ENCODE peak calls at places on chromosomes 13 and 19, in six cellular contexts. One of them, this sample, is unnamed.

GRCh38 chr19:21126078-21126477 is 15.8 kb upstream of the ZNF431 start:
- DNase-seq in dorsolateral prefrontal cortex: no peak
- DNase-seq in osteocyte: no peak
- DNase-seq in CD4-positive, alpha-beta T cell: no peak
- DNase-seq in AG04450: no peak
- DNase-seq in mammary epithelial cell: no peak
- DNase-seq in this sample: no peak

GRCh38 chr13:74870865-74871264 is 611.1 kb downstream of the TBC1D4 start:
- DNase-seq in dorsolateral prefrontal cortex: no peak
- DNase-seq in osteocyte: no peak
- DNase-seq in CD4-positive, alpha-beta T cell: no peak
- DNase-seq in AG04450: no peak
- DNase-seq in mammary epithelial cell: peak
- DNase-seq in this sample: no peak

GRCh38 chr19:2627319-2627829 is 75.1 kb downstream of the GNG7 start:
- DNase-seq in dorsolateral prefrontal cortex: peak
- DNase-seq in osteocyte: peak
- DNase-seq in CD4-positive, alpha-beta T cell: no peak
- DNase-seq in AG04450: peak
- DNase-seq in mammary epithelial cell: peak
- DNase-seq in this sample: no peak

GRCh38 chr19:3544742-3545668 is 6.0 kb downstream of the TEKTIP1 start:
- DNase-seq in dorsolateral prefrontal cortex: peak
- DNase-seq in osteocyte: peak
- DNase-seq in CD4-positive, alpha-beta T cell: peak
- DNase-seq in AG04450: no peak
- DNase-seq in mammary epithelial cell: peak
- DNase-seq in this sample: peak

GRCh38 chr19:36401475-36401874 is 17.0 kb downstream of the ZFP82 start:
- DNase-seq in dorsolateral prefrontal cortex: no peak
- DNase-seq in osteocyte: no peak
- DNase-seq in CD4-positive, alpha-beta T cell: no peak
- DNase-seq in AG04450: no peak
- DNase-seq in mammary epithelial cell: no peak
- DNase-seq in this sample: no peak

GRCh38 chr13:102128216-102128800 is 273.5 kb downstream of the FGF14 start:
- DNase-seq in dorsolateral prefrontal cortex: no peak
- DNase-seq in osteocyte: no peak
- DNase-seq in CD4-positive, alpha-beta T cell: no peak
- DNase-seq in AG04450: no peak
- DNase-seq in mammary epithelial cell: peak
- DNase-seq in this sample: no peak

GRCh38 chr13:110468986-110469495 is 92.5 kb downstream of the RAB20 start:
- DNase-seq in dorsolateral prefrontal cortex: no peak
- DNase-seq in osteocyte: no peak
- DNase-seq in CD4-positive, alpha-beta T cell: no peak
- DNase-seq in AG04450: no peak
- DNase-seq in mammary epithelial cell: no peak
- DNase-seq in this sample: no peak

GRCh38 chr13:51811920-51812328 is 8.0 kb upstream of the DHRS12 start:
- DNase-seq in dorsolateral prefrontal cortex: no peak
- DNase-seq in osteocyte: no peak
- DNase-seq in CD4-positive, alpha-beta T cell: no peak
- DNase-seq in AG04450: no peak
- DNase-seq in mammary epithelial cell: peak
- DNase-seq in this sample: no peak

GRCh38 chr19:42468273-42468796 is 25.6 kb upstream of the CXCL17 start:
- DNase-seq in dorsolateral prefrontal cortex: no peak
- DNase-seq in osteocyte: no peak
- DNase-seq in CD4-positive, alpha-beta T cell: no peak
- DNase-seq in AG04450: peak
- DNase-seq in mammary epithelial cell: peak
- DNase-seq in this sample: no peak

GRCh38 chr19:57651654-57651996 is 17.1 kb upstream of the ZSCAN4 start:
- DNase-seq in dorsolateral prefrontal cortex: no peak
- DNase-seq in osteocyte: no peak
- DNase-seq in CD4-positive, alpha-beta T cell: no peak
- DNase-seq in AG04450: no peak
- DNase-seq in mammary epithelial cell: no peak
- DNase-seq in this sample: no peak
- TF ChIP-seq CTCF in dorsolateral prefrontal cortex: no peak
- TF ChIP-seq CTCF in osteocyte: no peak
- TF ChIP-seq CTCF in CD4-positive, alpha-beta T cell: no peak
- TF ChIP-seq CTCF in AG04450: peak
- TF ChIP-seq CTCF in mammary epithelial cell: peak
- TF ChIP-seq CTCF in this sample: no peak

DNA sequence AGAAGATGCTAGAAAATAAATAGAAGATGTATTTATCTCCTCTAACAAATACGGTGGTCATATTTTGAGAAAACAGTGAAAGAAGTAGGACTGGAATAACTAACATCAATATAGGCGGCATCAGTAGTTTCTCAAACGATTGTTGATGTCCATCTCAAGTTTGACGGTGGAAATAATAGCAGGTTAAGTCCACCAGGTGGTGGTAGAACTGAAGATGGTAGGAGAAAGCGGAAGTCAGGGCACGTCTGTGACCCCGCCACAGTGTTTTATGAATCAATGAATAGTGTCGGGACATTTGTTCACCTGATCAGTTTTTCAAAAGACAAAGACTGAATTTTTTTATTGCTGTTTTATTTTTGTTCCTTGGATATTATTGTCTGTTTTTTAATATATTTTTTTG is 706.4 kb upstream of the SLC10A2 start:
- DNase-seq in dorsolateral prefrontal cortex: no peak
- DNase-seq in osteocyte: no peak
- DNase-seq in CD4-positive, alpha-beta T cell: no peak
- DNase-seq in AG04450: no peak
- DNase-seq in mammary epithelial cell: no peak
- DNase-seq in this sample: no peak
- TF ChIP-seq CTCF in dorsolateral prefrontal cortex: no peak
- TF ChIP-seq CTCF in osteocyte: peak
- TF ChIP-seq CTCF in CD4-positive, alpha-beta T cell: peak
- TF ChIP-seq CTCF in AG04450: no peak
- TF ChIP-seq CTCF in mammary epithelial cell: peak
- TF ChIP-seq CTCF in this sample: peak

GRCh38 chr19:47113446-47114348 is at the start of gene ZC3H4:
- DNase-seq in dorsolateral prefrontal cortex: peak
- DNase-seq in osteocyte: peak
- DNase-seq in CD4-positive, alpha-beta T cell: peak
- DNase-seq in AG04450: peak
- DNase-seq in mammary epithelial cell: peak
- DNase-seq in this sample: peak
- TF ChIP-seq CTCF in dorsolateral prefrontal cortex: no peak
- TF ChIP-seq CTCF in osteocyte: no peak
- TF ChIP-seq CTCF in CD4-positive, alpha-beta T cell: no peak
- TF ChIP-seq CTCF in AG04450: no peak
- TF ChIP-seq CTCF in mammary epithelial cell: no peak
- TF ChIP-seq CTCF in this sample: no peak

GRCh38 chr19:50894478-50895356 is 16.5 kb downstream of the KLK4 start:
- DNase-seq in dorsolateral prefrontal cortex: no peak
- DNase-seq in osteocyte: no peak
- DNase-seq in CD4-positive, alpha-beta T cell: no peak
- DNase-seq in AG04450: no peak
- DNase-seq in mammary epithelial cell: no peak
- DNase-seq in this sample: no peak

GRCh38 chr19:50891253-50891625 is 18.0 kb downstream of the KLK2 start:
- DNase-seq in dorsolateral prefrontal cortex: no peak
- DNase-seq in osteocyte: no peak
- DNase-seq in CD4-positive, alpha-beta T cell: no peak
- DNase-seq in AG04450: no peak
- DNase-seq in mammary epithelial cell: no peak
- DNase-seq in this sample: no peak

GRCh38 chr19:50896591-50897190 is 14.5 kb downstream of the KLK4 start:
- DNase-seq in dorsolateral prefrontal cortex: no peak
- DNase-seq in osteocyte: no peak
- DNase-seq in CD4-positive, alpha-beta T cell: no peak
- DNase-seq in AG04450: no peak
- DNase-seq in mammary epithelial cell: peak
- DNase-seq in this sample: no peak

GRCh38 chr19:50890422-50891252 is 17.4 kb downstream of the KLK2 start:
- DNase-seq in dorsolateral prefrontal cortex: no peak
- DNase-seq in osteocyte: no peak
- DNase-seq in CD4-positive, alpha-beta T cell: no peak
- DNase-seq in AG04450: no peak
- DNase-seq in mammary epithelial cell: peak
- DNase-seq in this sample: no peak

GRCh38 chr19:50893047-50893737 is 18.0 kb downstream of the KLK4 start:
- DNase-seq in dorsolateral prefrontal cortex: no peak
- DNase-seq in osteocyte: no peak
- DNase-seq in CD4-positive, alpha-beta T cell: no peak
- DNase-seq in AG04450: no peak
- DNase-seq in mammary epithelial cell: no peak
- DNase-seq in this sample: no peak
- TF ChIP-seq CTCF in dorsolateral prefrontal cortex: no peak
- TF ChIP-seq CTCF in osteocyte: no peak
- TF ChIP-seq CTCF in CD4-positive, alpha-beta T cell: no peak
- TF ChIP-seq CTCF in AG04450: no peak
- TF ChIP-seq CTCF in mammary epithelial cell: peak
- TF ChIP-seq CTCF in this sample: no peak

GRCh38 chr19:54882758-54883157 is 8.7 kb downstream of the FCAR start:
- DNase-seq in dorsolateral prefrontal cortex: no peak
- DNase-seq in osteocyte: no peak
- DNase-seq in CD4-positive, alpha-beta T cell: no peak
- DNase-seq in AG04450: no peak
- DNase-seq in mammary epithelial cell: no peak
- DNase-seq in this sample: no peak
- TF ChIP-seq CTCF in dorsolateral prefrontal cortex: no peak
- TF ChIP-seq CTCF in osteocyte: no peak
- TF ChIP-seq CTCF in CD4-positive, alpha-beta T cell: no peak
- TF ChIP-seq CTCF in AG04450: no peak
- TF ChIP-seq CTCF in mammary epithelial cell: no peak
- TF ChIP-seq CTCF in this sample: no peak

DNA sequence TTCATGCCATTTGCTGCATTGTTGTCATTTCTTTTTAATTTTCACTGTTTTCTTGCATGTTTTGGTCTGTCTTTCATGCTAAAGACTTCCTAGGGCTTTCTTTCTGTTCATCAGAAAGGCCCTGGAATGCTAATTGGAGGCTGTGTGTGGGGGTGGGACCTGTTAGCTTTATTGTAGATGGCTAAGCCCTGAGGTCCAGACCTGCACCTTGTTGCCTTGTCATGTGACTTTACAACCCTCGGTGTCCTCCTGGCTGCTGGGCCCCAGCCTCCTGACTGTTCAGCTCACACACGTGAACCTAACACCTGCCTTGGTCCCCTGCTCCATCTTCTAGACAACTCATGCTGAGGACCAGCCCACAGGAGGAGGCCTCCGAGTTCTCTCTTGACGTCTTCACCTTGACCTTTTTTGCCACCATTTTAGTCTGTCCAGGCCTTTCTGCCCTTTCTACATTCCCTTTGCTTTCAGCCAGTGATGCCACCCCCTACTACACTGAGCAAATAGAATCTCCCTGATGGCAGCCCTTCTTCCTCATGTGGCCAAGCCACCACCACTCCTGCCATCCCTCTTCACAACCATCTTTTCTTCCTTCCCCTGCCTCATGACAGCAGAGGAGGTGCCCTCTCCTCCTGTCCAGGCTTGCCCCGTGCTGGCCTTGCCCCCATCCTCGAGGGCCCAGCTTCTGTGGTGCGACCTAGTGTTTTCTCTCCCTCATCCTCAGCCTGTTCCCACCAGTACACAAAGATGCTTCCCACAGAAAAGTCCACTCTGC is 41.4 kb upstream of the GPI start:
- DNase-seq in dorsolateral prefrontal cortex: no peak
- DNase-seq in osteocyte: no peak
- DNase-seq in CD4-positive, alpha-beta T cell: no peak
- DNase-seq in AG04450: no peak
- DNase-seq in mammary epithelial cell: no peak
- DNase-seq in this sample: no peak
- TF ChIP-seq CTCF in dorsolateral prefrontal cortex: no peak
- TF ChIP-seq CTCF in osteocyte: no peak
- TF ChIP-seq CTCF in CD4-positive, alpha-beta T cell: no peak
- TF ChIP-seq CTCF in AG04450: no peak
- TF ChIP-seq CTCF in mammary epithelial cell: no peak
- TF ChIP-seq CTCF in this sample: no peak

GRCh38 chr19:39809368-39809767 is 24.6 kb downstream of the DYRK1B start:
- DNase-seq in dorsolateral prefrontal cortex: no peak
- DNase-seq in osteocyte: no peak
- DNase-seq in CD4-positive, alpha-beta T cell: no peak
- DNase-seq in AG04450: no peak
- DNase-seq in mammary epithelial cell: no peak
- DNase-seq in this sample: no peak
- TF ChIP-seq CTCF in dorsolateral prefrontal cortex: no peak
- TF ChIP-seq CTCF in osteocyte: no peak
- TF ChIP-seq CTCF in CD4-positive, alpha-beta T cell: no peak
- TF ChIP-seq CTCF in AG04450: no peak
- TF ChIP-seq CTCF in mammary epithelial cell: no peak
- TF ChIP-seq CTCF in this sample: no peak

This sample was measured in progenitor cell of endocrine pancreas.